ENCODE peak calls at places on chromosomes 7 and 10, in four cellular contexts. One of them, this sample, is unnamed.

GRCh38 chr7:116999316-116999715 is 46.0 kb downstream of the ST7 start:
- DNase-seq in bronchial epithelial cell: no peak
- DNase-seq in right atrium auricular region: no peak
- DNase-seq in astrocyte of the spinal cord: peak
- DNase-seq in this sample: no peak

GRCh38 chr7:106679153-106679931 is 18.4 kb upstream of the CCDC71L start:
- DNase-seq in bronchial epithelial cell: peak
- DNase-seq in right atrium auricular region: no peak
- DNase-seq in astrocyte of the spinal cord: no peak
- DNase-seq in this sample: no peak

GRCh38 chr7:77455334-77455733 is 39.2 kb upstream of the GSAP start:
- DNase-seq in bronchial epithelial cell: peak
- DNase-seq in right atrium auricular region: peak
- DNase-seq in astrocyte of the spinal cord: peak
- DNase-seq in this sample: no peak

GRCh38 chr7:6160191-6160623 is 112.2 kb downstream of the CYTH3 start:
- DNase-seq in bronchial epithelial cell: peak
- DNase-seq in right atrium auricular region: peak
- DNase-seq in astrocyte of the spinal cord: peak
- DNase-seq in this sample: no peak

GRCh38 chr10:48684792-48685651 is at the start of gene WDFY4:
- DNase-seq in bronchial epithelial cell: no peak
- DNase-seq in right atrium auricular region: peak
- DNase-seq in astrocyte of the spinal cord: no peak
- DNase-seq in this sample: peak

GRCh38 chr10:30437039-30437781 is 3.2 kb downstream of the MAP3K8 start:
- DNase-seq in bronchial epithelial cell: peak
- DNase-seq in right atrium auricular region: no peak
- DNase-seq in astrocyte of the spinal cord: peak
- DNase-seq in this sample: no peak

GRCh38 chr7:70678621-70679251 is 453.2 kb upstream of the GALNT17 start:
- DNase-seq in bronchial epithelial cell: no peak
- DNase-seq in right atrium auricular region: no peak
- DNase-seq in astrocyte of the spinal cord: peak
- DNase-seq in this sample: no peak

GRCh38 chr7:139791316-139791715 is 13.5 kb upstream of the HIPK2 start:
- DNase-seq in bronchial epithelial cell: no peak
- DNase-seq in right atrium auricular region: no peak
- DNase-seq in astrocyte of the spinal cord: no peak
- DNase-seq in this sample: no peak

GRCh38 chr7:139118803-139119485 is 9.4 kb upstream of the ZC3HAV1 start:
- DNase-seq in bronchial epithelial cell: no peak
- DNase-seq in right atrium auricular region: no peak
- DNase-seq in astrocyte of the spinal cord: no peak
- DNase-seq in this sample: no peak

GRCh38 chr10:77333610-77334340 is 303.8 kb downstream of the KCNMA1 start:
- DNase-seq in bronchial epithelial cell: peak
- DNase-seq in right atrium auricular region: no peak
- DNase-seq in astrocyte of the spinal cord: no peak
- DNase-seq in this sample: no peak

GRCh38 chr7:154566877-154567276 is 436.0 kb downstream of the PAXIP1 start:
- DNase-seq in bronchial epithelial cell: no peak
- DNase-seq in right atrium auricular region: no peak
- DNase-seq in astrocyte of the spinal cord: no peak
- DNase-seq in this sample: no peak

DNA sequence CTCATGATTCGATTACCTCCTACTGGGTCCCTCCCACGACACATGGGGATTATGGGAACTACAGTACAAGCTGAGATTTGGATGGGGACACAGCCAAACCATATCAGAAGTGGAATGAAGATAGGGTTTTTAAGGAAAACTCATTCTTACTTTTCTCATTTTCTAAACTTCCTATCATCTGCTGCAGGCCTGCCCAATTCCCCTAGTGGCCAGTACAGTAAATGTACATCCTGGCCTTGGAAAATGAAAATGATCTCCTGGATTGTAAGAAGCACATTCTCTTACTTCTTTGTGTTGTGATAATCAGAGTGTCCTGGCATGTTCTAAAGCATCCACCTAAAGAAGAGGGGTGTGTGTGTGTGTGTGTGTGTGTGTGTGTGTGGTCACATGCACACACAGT is 421.7 kb downstream of the LRMDA start:
- DNase-seq in bronchial epithelial cell: no peak
- DNase-seq in right atrium auricular region: no peak
- DNase-seq in astrocyte of the spinal cord: no peak
- DNase-seq in this sample: no peak
- TF ChIP-seq CTCF in bronchial epithelial cell: peak
- TF ChIP-seq CTCF in right atrium auricular region: peak
- TF ChIP-seq CTCF in astrocyte of the spinal cord: peak
- TF ChIP-seq CTCF in this sample: peak

DNA sequence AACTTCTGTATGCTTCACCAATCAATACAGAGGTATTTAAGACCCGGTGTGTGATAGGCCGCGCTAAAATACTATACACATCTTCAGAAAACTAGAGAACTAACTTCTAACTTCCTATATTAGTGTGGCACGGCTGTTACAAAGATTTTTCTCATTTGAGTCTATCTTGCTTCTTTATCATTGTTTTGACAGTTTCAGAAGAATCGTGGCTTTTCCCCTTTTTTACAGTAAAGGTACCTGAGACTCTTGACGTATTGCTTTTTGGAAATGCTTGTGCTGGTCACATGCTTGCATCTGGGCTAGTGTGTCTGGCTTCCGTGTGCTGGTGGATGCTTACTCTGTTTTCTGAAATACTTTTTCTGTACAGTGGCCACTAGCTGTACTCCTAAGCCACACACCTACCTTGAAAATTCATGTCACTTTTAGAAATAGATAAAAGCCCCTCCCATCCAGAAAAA is 12.7 kb downstream of the IKZF1 start:
- DNase-seq in bronchial epithelial cell: no peak
- DNase-seq in right atrium auricular region: no peak
- DNase-seq in astrocyte of the spinal cord: no peak
- DNase-seq in this sample: no peak
- TF ChIP-seq CTCF in bronchial epithelial cell: no peak
- TF ChIP-seq CTCF in right atrium auricular region: no peak
- TF ChIP-seq CTCF in astrocyte of the spinal cord: no peak
- TF ChIP-seq CTCF in this sample: no peak

GRCh38 chr7:148717266-148717793 is 18.6 kb downstream of the CUL1 start:
- DNase-seq in bronchial epithelial cell: no peak
- DNase-seq in right atrium auricular region: no peak
- DNase-seq in astrocyte of the spinal cord: no peak
- DNase-seq in this sample: no peak

GRCh38 chr7:148720472-148720871 is 21.8 kb downstream of the CUL1 start:
- DNase-seq in bronchial epithelial cell: no peak
- DNase-seq in right atrium auricular region: no peak
- DNase-seq in astrocyte of the spinal cord: no peak
- DNase-seq in this sample: no peak

GRCh38 chr7:148719753-148720152 is 21.1 kb downstream of the CUL1 start:
- DNase-seq in bronchial epithelial cell: no peak
- DNase-seq in right atrium auricular region: no peak
- DNase-seq in astrocyte of the spinal cord: no peak
- DNase-seq in this sample: no peak

GRCh38 chr7:148721390-148721789 is 22.7 kb downstream of the CUL1 start:
- DNase-seq in bronchial epithelial cell: no peak
- DNase-seq in right atrium auricular region: no peak
- DNase-seq in astrocyte of the spinal cord: no peak
- DNase-seq in this sample: no peak

DNA sequence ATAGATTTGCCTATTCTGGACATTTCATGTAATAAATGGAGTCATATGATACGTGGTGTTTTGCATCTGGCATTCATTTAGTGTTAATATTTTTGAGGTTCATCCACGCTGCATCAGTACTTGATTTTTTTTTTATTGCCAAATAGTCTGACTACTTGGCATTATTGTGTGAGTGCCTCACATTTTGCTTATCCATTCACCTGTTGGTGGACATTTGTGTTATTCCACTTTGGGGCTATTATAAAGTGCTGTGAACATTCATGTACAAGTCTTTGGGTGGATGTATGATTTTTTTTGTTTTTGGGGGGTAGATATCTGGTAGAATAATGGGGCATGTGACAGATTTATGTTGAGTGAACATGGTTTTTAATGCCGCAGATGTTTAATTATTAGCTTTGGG is 19.7 kb downstream of the CUL1 start:
- DNase-seq in bronchial epithelial cell: no peak
- DNase-seq in right atrium auricular region: no peak
- DNase-seq in astrocyte of the spinal cord: no peak
- DNase-seq in this sample: no peak
- TF ChIP-seq CTCF in bronchial epithelial cell: no peak
- TF ChIP-seq CTCF in right atrium auricular region: no peak
- TF ChIP-seq CTCF in astrocyte of the spinal cord: no peak
- TF ChIP-seq CTCF in this sample: no peak

GRCh38 chr10:132360766-132361447 is 28.9 kb downstream of the LRRC27 start:
- DNase-seq in bronchial epithelial cell: no peak
- DNase-seq in right atrium auricular region: no peak
- DNase-seq in astrocyte of the spinal cord: no peak
- DNase-seq in this sample: no peak
- TF ChIP-seq CTCF in bronchial epithelial cell: peak
- TF ChIP-seq CTCF in right atrium auricular region: peak
- TF ChIP-seq CTCF in astrocyte of the spinal cord: peak
- TF ChIP-seq CTCF in this sample: peak

GRCh38 chr10:17290226-17290625 is 62.2 kb downstream of the VIM start:
- DNase-seq in bronchial epithelial cell: peak
- DNase-seq in right atrium auricular region: no peak
- DNase-seq in astrocyte of the spinal cord: peak
- DNase-seq in this sample: no peak
- TF ChIP-seq CTCF in bronchial epithelial cell: peak
- TF ChIP-seq CTCF in right atrium auricular region: no peak
- TF ChIP-seq CTCF in astrocyte of the spinal cord: peak
- TF ChIP-seq CTCF in this sample: no peak

GRCh38 chr10:17910144-17910789 is 41.5 kb upstream of the SLC39A12 start:
- DNase-seq in bronchial epithelial cell: peak
- DNase-seq in right atrium auricular region: no peak
- DNase-seq in astrocyte of the spinal cord: peak
- DNase-seq in this sample: no peak
- TF ChIP-seq CTCF in bronchial epithelial cell: peak
- TF ChIP-seq CTCF in right atrium auricular region: peak
- TF ChIP-seq CTCF in astrocyte of the spinal cord: peak
- TF ChIP-seq CTCF in this sample: peak

GRCh38 chr10:85925201-85925750 is 441.3 kb downstream of the GRID1 start:
- DNase-seq in bronchial epithelial cell: no peak
- DNase-seq in right atrium auricular region: no peak
- DNase-seq in astrocyte of the spinal cord: no peak
- DNase-seq in this sample: peak
- TF ChIP-seq CTCF in bronchial epithelial cell: no peak
- TF ChIP-seq CTCF in right atrium auricular region: no peak
- TF ChIP-seq CTCF in astrocyte of the spinal cord: no peak
- TF ChIP-seq CTCF in this sample: no peak

DNA sequence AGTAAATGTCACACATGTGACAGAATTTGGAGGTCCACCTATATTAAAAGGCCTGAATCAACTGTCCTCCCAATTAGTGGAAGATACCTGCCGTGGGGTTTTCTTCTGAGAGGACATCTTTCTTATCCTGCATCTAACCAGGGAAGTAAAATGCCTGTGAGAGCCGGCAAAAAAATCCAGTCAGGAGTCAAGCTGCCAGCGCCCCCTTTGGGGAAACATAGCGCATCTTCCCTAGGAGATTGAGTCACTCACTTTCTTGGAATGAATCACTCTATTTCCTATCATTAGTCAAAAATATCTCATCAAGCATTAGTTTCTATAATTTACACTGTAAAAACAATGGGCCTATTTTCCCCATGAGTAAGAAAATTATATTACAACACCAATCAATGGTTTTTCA is 66.4 kb upstream of the ANK3 start:
- DNase-seq in bronchial epithelial cell: peak
- DNase-seq in right atrium auricular region: no peak
- DNase-seq in astrocyte of the spinal cord: no peak
- DNase-seq in this sample: no peak
- TF ChIP-seq CTCF in bronchial epithelial cell: no peak
- TF ChIP-seq CTCF in right atrium auricular region: no peak
- TF ChIP-seq CTCF in astrocyte of the spinal cord: no peak
- TF ChIP-seq CTCF in this sample: peak

DNA sequence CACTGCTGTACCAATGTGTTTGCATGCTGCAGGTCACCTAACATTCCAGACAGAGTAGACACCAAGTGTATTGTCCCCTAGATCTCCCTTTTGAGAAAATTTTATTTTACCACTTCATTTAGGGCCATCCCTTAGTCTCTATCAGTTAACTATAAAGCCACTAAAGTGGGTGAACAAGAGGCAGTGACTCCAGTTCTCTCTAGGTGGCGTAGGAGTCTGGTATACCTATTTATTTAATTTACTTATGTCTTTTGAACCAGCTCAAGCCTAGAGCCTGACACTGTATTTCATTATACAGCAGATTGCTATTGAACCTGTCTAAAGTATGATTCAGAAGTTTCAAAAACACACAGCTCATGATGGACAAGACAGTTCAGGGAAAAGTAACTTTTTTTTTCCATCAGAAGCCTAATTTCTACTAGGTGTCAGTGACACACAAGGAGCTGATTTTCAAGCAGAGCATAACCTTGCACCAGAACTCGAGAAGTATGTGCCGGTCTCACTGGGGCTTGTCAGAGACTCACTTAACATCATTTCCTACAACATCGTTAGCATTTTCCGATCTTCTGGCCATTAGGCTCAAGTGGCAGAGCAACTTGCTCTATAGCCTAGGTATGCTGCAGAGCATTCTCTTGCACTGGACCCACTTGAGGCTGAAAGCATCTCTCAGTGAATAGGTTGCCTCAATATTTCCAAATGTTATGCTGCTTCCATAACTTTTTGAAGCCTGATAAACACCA is 175.4 kb downstream of the CDC14C start:
- DNase-seq in bronchial epithelial cell: peak
- DNase-seq in right atrium auricular region: no peak
- DNase-seq in astrocyte of the spinal cord: no peak
- DNase-seq in this sample: no peak
- TF ChIP-seq CTCF in bronchial epithelial cell: no peak
- TF ChIP-seq CTCF in right atrium auricular region: peak
- TF ChIP-seq CTCF in astrocyte of the spinal cord: no peak
- TF ChIP-seq CTCF in this sample: no peak

GRCh38 chr10:51620131-51620530 is 79.3 kb downstream of the CSTF2T start:
- DNase-seq in bronchial epithelial cell: no peak
- DNase-seq in right atrium auricular region: no peak
- DNase-seq in astrocyte of the spinal cord: no peak
- DNase-seq in this sample: no peak
- TF ChIP-seq CTCF in bronchial epithelial cell: no peak
- TF ChIP-seq CTCF in right atrium auricular region: no peak
- TF ChIP-seq CTCF in astrocyte of the spinal cord: no peak
- TF ChIP-seq CTCF in this sample: no peak